ENCODE peak calls at places on chromosome 18, in six cellular contexts. H is HepG2, V is K562, K is GM12878, R is SK-N-SH, F is A549. G is an unnamed sample.
A peak's percentile ranks its signal among the peaks of the same experiment; 100 is the strongest.

GRCh38 chr18:56532176-56532840 is 106.1 kb downstream of the TXNL1 start:
- DNase-seq in H (no peak), V (no peak), K (peak; percentile 71), R (no peak), F (no peak), G (peak; percentile 56)

GRCh38 chr18:841647-842370 is 29.8 kb upstream of the YES1 start:
- DNase-seq in H (no peak), V (peak; percentile 52), K (no peak), R (no peak), F (no peak), G (no peak)

GRCh38 chr18:2104620-2105462 is 466.5 kb downstream of the METTL4 start:
- DNase-seq in H (peak; percentile 30), V (peak; percentile 85), K (no peak), R (peak; percentile 62), F (peak; percentile 28), G (peak; percentile 24)

GRCh38 chr18:7177131-7177744 is 53.7 kb upstream of the LRRC30 start:
- DNase-seq in H (peak; percentile 45), V (peak; percentile 73), K (no peak), R (peak; percentile 86), F (peak; percentile 43), G (peak; percentile 85)

GRCh38 chr18:32439802-32440201 is 30.9 kb downstream of the GAREM1 start:
- DNase-seq in H (no peak), V (no peak), K (no peak), R (no peak), F (peak; percentile 7), G (no peak)

GRCh38 chr18:37541517-37541916 is 24.1 kb downstream of the CELF4 start:
- DNase-seq in H (no peak), V (no peak), K (no peak), R (no peak), F (no peak), G (no peak)

GRCh38 chr18:7601249-7601620 is 34.1 kb downstream of the PTPRM start:
- DNase-seq in H (no peak), V (no peak), K (no peak), R (no peak), F (no peak), G (peak; percentile 63)

GRCh38 chr18:67997496-67997895 is 481.0 kb upstream of the DSEL start:
- DNase-seq in H (no peak), V (no peak), K (no peak), R (no peak), F (no peak), G (no peak)

GRCh38 chr18:49849331-49850217 is 36.2 kb upstream of the ACAA2 start:
- DNase-seq in H (peak; percentile 42), V (peak; percentile 30), K (no peak), R (no peak), F (peak; percentile 92), G (peak; percentile 92)

GRCh38 chr18:23627325-23627724 is 35.4 kb downstream of the ANKRD29 start:
- DNase-seq in H (peak; percentile 37), V (no peak), K (no peak), R (no peak), F (peak; percentile 49), G (peak; percentile 91)

GRCh38 chr18:48889115-48889941 is 61.4 kb downstream of the SMAD7 start:
- DNase-seq in H (no peak), V (no peak), K (no peak), R (peak; percentile 57), F (no peak), G (no peak)

GRCh38 chr18:3604626-3605408 is 154.8 kb downstream of the TGIF1 start:
- DNase-seq in H (peak; percentile 93), V (peak; percentile 39), K (peak; percentile 80), R (no peak), F (no peak), G (peak; percentile 98)

GRCh38 chr18:12336251-12336650 is 28.2 kb downstream of the TUBB6 start:
- DNase-seq in H (no peak), V (no peak), K (no peak), R (no peak), F (no peak), G (no peak)

GRCh38 chr18:61551586-61551985 is 218.4 kb downstream of the CDH20 start:
- DNase-seq in H (peak; percentile 46), V (peak; percentile 32), K (peak; percentile 7), R (peak; percentile 74), F (peak; percentile 39), G (peak; percentile 88)

GRCh38 chr18:50268022-50268747 is 1.9 kb upstream of the CFAP53 start:
- DNase-seq in H (no peak), V (peak; percentile 26), K (peak; percentile 62), R (peak; percentile 51), F (peak; percentile 89), G (peak; percentile 7)

GRCh38 chr18:63951302-63951705 is 2.2 kb downstream of the HMSD start:
- DNase-seq in H (no peak), V (no peak), K (no peak), R (no peak), F (no peak), G (peak; percentile 34)

GRCh38 chr18:50961974-50962373 is 5.9 kb upstream of the ELAC1 start:
- DNase-seq in H (no peak), V (no peak), K (no peak), R (no peak), F (no peak), G (no peak)

GRCh38 chr18:12048827-12049175 is 44.8 kb upstream of the ANKRD62 start:
- DNase-seq in H (no peak), V (no peak), K (no peak), R (no peak), F (no peak), G (peak; percentile 80)

GRCh38 chr18:45255142-45255890 is 360.0 kb upstream of the SLC14A2 start:
- DNase-seq in H (no peak), V (no peak), K (no peak), R (no peak), F (no peak), G (peak; percentile 92)

GRCh38 chr18:79519751-79520472 is 124.2 kb downstream of the NFATC1 start:
- DNase-seq in H (no peak), V (peak; percentile 23), K (no peak), R (no peak), F (no peak), G (peak; percentile 38)

GRCh38 chr18:36203360-36203895 is 16.1 kb downstream of the MOCOS start:
- DNase-seq in H (no peak), V (no peak), K (no peak), R (no peak), F (no peak), G (no peak)

GRCh38 chr18:47552783-47553182 is 301.3 kb upstream of the SKOR2 start:
- DNase-seq in H (no peak), V (no peak), K (no peak), R (no peak), F (no peak), G (no peak)

GRCh38 chr18:7452331-7452730 is 114.8 kb upstream of the PTPRM start:
- DNase-seq in H (peak; percentile 18), V (peak; percentile 60), K (no peak), R (peak; percentile 68), F (peak; percentile 50), G (peak; percentile 4)

GRCh38 chr18:10226971-10227370 is 227.5 kb upstream of the APCDD1 start:
- DNase-seq in H (no peak), V (no peak), K (no peak), R (no peak), F (no peak), G (no peak)

GRCh38 chr18:10225300-10225699 is 229.1 kb upstream of the APCDD1 start:
- DNase-seq in H (no peak), V (no peak), K (no peak), R (no peak), F (no peak), G (no peak)

GRCh38 chr18:10230072-10230471 is 224.4 kb upstream of the APCDD1 start:
- DNase-seq in H (peak; percentile 23), V (no peak), K (no peak), R (no peak), F (no peak), G (peak; percentile 83)

GRCh38 chr18:10231220-10231619 is 223.2 kb upstream of the APCDD1 start:
- DNase-seq in H (no peak), V (no peak), K (no peak), R (no peak), F (no peak), G (no peak)

DNA sequence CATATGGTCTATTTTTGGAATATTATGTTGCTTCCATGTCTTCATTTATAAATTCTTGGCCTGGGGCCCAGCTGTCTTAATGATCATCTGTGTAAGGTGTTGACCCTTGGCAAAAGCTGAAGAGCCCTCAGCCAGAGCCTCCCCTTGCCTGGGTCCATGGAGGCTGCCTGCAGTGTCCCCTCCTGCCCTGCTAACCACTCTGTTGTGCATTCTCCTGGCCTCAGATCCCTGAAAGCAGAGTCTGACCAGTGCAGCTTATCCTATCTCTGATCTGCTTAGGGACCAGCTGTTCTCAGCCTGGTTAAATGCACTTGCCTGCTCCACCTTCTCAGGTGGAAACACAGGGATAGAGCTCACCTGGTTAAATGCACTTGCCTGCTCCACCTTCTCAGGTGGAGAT is 226.1 kb upstream of the APCDD1 start:
- DNase-seq in H (no peak), V (no peak), K (no peak), R (no peak), F (no peak), G (no peak)
- TF ChIP-seq SMC3 in H (no peak), V (no peak), K (no peak), R (no peak), F (no peak), G (no peak)

DNA sequence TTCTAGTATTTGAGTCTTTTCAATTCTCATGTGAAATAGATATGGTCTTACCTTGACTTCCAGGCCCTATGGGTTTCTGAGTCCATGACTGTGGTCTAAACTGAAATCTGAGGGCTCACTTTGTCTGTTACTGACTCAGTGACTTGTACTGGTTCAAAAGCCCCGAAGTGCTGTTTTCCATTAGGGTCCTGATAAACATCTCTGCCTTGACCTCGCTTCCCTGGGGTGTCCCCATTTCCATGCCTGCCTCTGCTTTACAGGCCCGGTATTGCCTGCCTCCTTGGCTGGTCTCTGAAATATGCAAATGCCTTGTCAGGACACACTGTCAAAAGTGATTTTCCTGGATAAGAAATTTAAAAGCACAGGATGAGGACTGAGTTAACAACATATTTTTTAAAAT is 538.8 kb downstream of the SOCS6 start:
- DNase-seq in H (no peak), V (no peak), K (no peak), R (peak; percentile 27), F (no peak), G (no peak)
- TF ChIP-seq SMC3 in H (no peak), V (no peak), K (no peak), R (no peak), F (no peak), G (no peak)

GRCh38 chr18:28740575-28740974 is 563.6 kb upstream of the CDH2 start:
- DNase-seq in H (no peak), V (no peak), K (no peak), R (peak; percentile 21), F (no peak), G (no peak)
- TF ChIP-seq SMC3 in H (no peak), V (no peak), K (no peak), R (no peak), F (no peak), G (no peak)

GRCh38 chr18:58144106-58144505 is 100.1 kb downstream of the NEDD4L start:
- DNase-seq in H (no peak), V (no peak), K (no peak), R (no peak), F (no peak), G (no peak)

GRCh38 chr18:58143391-58143790 is 99.4 kb downstream of the NEDD4L start:
- DNase-seq in H (no peak), V (no peak), K (no peak), R (peak; percentile 71), F (no peak), G (peak; percentile 84)

GRCh38 chr18:58139627-58140026 is 95.6 kb downstream of the NEDD4L start:
- DNase-seq in H (no peak), V (no peak), K (no peak), R (no peak), F (no peak), G (no peak)

GRCh38 chr18:58136865-58137264 is 92.8 kb downstream of the NEDD4L start:
- DNase-seq in H (no peak), V (no peak), K (no peak), R (no peak), F (no peak), G (no peak)

GRCh38 chr18:58140366-58141325 is 96.6 kb downstream of the NEDD4L start:
- DNase-seq in H (peak; percentile 39), V (no peak), K (no peak), R (no peak), F (no peak), G (no peak)
- TF ChIP-seq SMC3 in H (no peak), V (no peak), K (no peak), R (peak; percentile 25), F (no peak), G (no peak)

G was measured in IMR-90.